ENCODE peak calls at places on chromosomes 2 and 18, in ten cellular contexts. B is fibroblast of lung, V is H9, J is lower lobe of right lung, G is colonic mucosa, L is left lung, N is IMR-90, Y is H1, C is dorsolateral prefrontal cortex, S is neural progenitor cell. F is an unnamed sample.

GRCh38 chr2:239675856-239676715 is 275.3 kb upstream of the HDAC4 start:
- DNase-seq in Y (no peak), G (no peak), L (peak; percentile 78), V (peak; percentile 27), N (no peak), J (no peak), S (no peak), B (no peak), C (no peak), F (no peak)

GRCh38 chr2:171878481-171878993 is 15.5 kb downstream of the SLC25A12 start:
- DNase-seq in G (no peak), J (no peak), N (peak; percentile 73), Y (no peak), L (no peak), B (peak; percentile 78), S (no peak), V (no peak), C (no peak), F (no peak)

GRCh38 chr2:99397251-99397920 is 60.2 kb downstream of the EIF5B start:
- DNase-seq in N (no peak), C (peak; percentile 21), L (no peak), Y (no peak), J (no peak), G (no peak), V (no peak), S (no peak), B (no peak), F (no peak)

GRCh38 chr2:54212456-54212855 is 43.6 kb downstream of the TSPYL6 start:
- DNase-seq in G (no peak), C (no peak), S (no peak), L (no peak), J (no peak), V (no peak), Y (no peak), N (peak; percentile 96), B (peak; percentile 93), F (no peak)

GRCh38 chr2:177064417-177064816 is 148.2 kb upstream of the HNRNPA3 start:
- DNase-seq in Y (no peak), N (no peak), V (no peak), L (no peak), B (no peak), J (no peak), C (no peak), G (no peak), S (peak; percentile 24), F (no peak)

GRCh38 chr18:59996370-59996966 is 96.7 kb downstream of the PMAIP1 start:
- DNase-seq in G (peak; percentile 35), S (peak; percentile 54), C (peak; percentile 66), B (peak; percentile 71), N (peak; percentile 57), V (no peak), Y (no peak), L (no peak), J (no peak), F (no peak)

GRCh38 chr2:101820519-101820918 is 123.0 kb downstream of the MAP4K4 start:
- DNase-seq in J (no peak), L (no peak), Y (no peak), V (no peak), G (no peak), C (no peak), N (peak; percentile 90), S (no peak), B (peak; percentile 73), F (no peak)

GRCh38 chr2:43218550-43219382 is 7.6 kb downstream of the ZFP36L2 start:
- DNase-seq in N (peak; percentile 10), Y (no peak), L (peak; percentile 88), B (peak; percentile 21), C (no peak), V (peak; percentile 63), G (peak; percentile 87), S (no peak), J (peak; percentile 84), F (peak; percentile 67)

GRCh38 chr2:220837226-220837625 is 734.9 kb downstream of the EPHA4 start:
- DNase-seq in J (no peak), N (peak; percentile 41), S (peak; percentile 5), V (no peak), C (no peak), G (no peak), Y (no peak), L (no peak), B (no peak), F (no peak)

GRCh38 chr2:148549001-148549400 is 95.5 kb upstream of the EPC2 start:
- DNase-seq in L (no peak), Y (no peak), G (no peak), B (no peak), S (no peak), V (no peak), N (no peak), J (no peak), C (no peak), F (no peak)

GRCh38 chr18:38695559-38696270 is 1130.1 kb upstream of the CELF4 start:
- DNase-seq in L (no peak), N (no peak), G (no peak), J (no peak), V (no peak), C (no peak), B (peak; percentile 63), S (no peak), Y (no peak), F (no peak)

GRCh38 chr18:41809652-41810051 is 145.4 kb upstream of the PIK3C3 start:
- DNase-seq in V (no peak), Y (no peak), B (no peak), C (no peak), J (no peak), S (no peak), G (no peak), N (no peak), L (no peak), F (no peak)

GRCh38 chr2:150601280-150602038 is 114.0 kb upstream of the RND3 start:
- DNase-seq in C (no peak), L (no peak), Y (no peak), V (no peak), G (no peak), J (no peak), N (peak; percentile 81), S (no peak), B (peak; percentile 67), F (no peak)

GRCh38 chr2:150594299-150594698 is 106.8 kb upstream of the RND3 start:
- DNase-seq in G (no peak), N (no peak), V (no peak), J (no peak), Y (no peak), L (no peak), C (no peak), S (no peak), B (no peak), F (no peak)

GRCh38 chr2:150599889-150600288 is 112.4 kb upstream of the RND3 start:
- DNase-seq in V (no peak), J (no peak), B (no peak), C (no peak), N (no peak), Y (no peak), S (no peak), G (no peak), L (no peak), F (no peak)

GRCh38 chr2:150596071-150596470 is 108.6 kb upstream of the RND3 start:
- DNase-seq in N (peak; percentile 68), V (no peak), S (no peak), C (no peak), Y (no peak), J (no peak), G (no peak), B (peak; percentile 38), L (no peak), F (no peak)

GRCh38 chr2:150598383-150598782 is 110.9 kb upstream of the RND3 start:
- DNase-seq in S (no peak), N (no peak), B (peak; percentile 50), V (no peak), L (no peak), G (no peak), C (no peak), Y (no peak), J (no peak), F (no peak)
- H3K27ac ChIP-seq in S (no peak overlapping the region), N (peak overlapping the region; percentile 74), B (no peak overlapping the region), V (no peak overlapping the region), L (no peak overlapping the region), G (no peak overlapping the region), C (no peak overlapping the region), Y (no peak overlapping the region), J (no peak overlapping the region), F (no peak overlapping the region)

GRCh38 chr2:224403657-224404056 is 1.8 kb upstream of the FAM124B start:
- DNase-seq in J (no peak), G (no peak), Y (no peak), C (no peak), B (no peak), S (no peak), N (no peak), L (no peak), V (no peak), F (no peak)
- TF ChIP-seq CTCF in J (no peak), G (no peak), Y (no peak), C (no peak), B (no peak), S (no peak), N (no peak), L (no peak), V (no peak), F (no peak)

DNA sequence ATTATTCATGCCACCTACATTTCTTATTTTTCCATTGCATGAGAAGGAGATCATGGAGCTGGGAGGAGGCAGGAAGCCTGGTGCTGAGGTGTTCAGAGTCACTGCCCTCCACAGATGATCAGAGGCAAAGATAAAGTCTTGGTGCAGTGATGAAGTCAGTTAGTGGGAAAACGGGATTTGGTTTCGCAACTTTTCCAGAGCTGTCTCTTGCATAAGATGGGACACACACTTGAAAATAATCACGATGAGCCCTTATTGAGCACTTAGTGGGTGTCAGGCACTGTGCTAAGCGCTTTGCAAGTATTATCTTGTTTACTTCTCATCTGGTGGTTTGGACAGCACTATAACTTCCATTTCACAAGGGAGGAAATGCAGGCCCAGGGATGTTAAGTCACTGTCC is 222.1 kb upstream of the SMAD2 start:
- DNase-seq in Y (no peak), N (no peak), B (peak; percentile 61), J (no peak), G (no peak), C (no peak), V (no peak), L (no peak), S (no peak), F (no peak)
- H3K27ac ChIP-seq in Y (no peak overlapping the region), N (no peak overlapping the region), B (no peak overlapping the region), J (no peak overlapping the region), G (no peak overlapping the region), C (no peak overlapping the region), V (no peak overlapping the region), L (no peak overlapping the region), S (no peak overlapping the region), F (no peak overlapping the region)

DNA sequence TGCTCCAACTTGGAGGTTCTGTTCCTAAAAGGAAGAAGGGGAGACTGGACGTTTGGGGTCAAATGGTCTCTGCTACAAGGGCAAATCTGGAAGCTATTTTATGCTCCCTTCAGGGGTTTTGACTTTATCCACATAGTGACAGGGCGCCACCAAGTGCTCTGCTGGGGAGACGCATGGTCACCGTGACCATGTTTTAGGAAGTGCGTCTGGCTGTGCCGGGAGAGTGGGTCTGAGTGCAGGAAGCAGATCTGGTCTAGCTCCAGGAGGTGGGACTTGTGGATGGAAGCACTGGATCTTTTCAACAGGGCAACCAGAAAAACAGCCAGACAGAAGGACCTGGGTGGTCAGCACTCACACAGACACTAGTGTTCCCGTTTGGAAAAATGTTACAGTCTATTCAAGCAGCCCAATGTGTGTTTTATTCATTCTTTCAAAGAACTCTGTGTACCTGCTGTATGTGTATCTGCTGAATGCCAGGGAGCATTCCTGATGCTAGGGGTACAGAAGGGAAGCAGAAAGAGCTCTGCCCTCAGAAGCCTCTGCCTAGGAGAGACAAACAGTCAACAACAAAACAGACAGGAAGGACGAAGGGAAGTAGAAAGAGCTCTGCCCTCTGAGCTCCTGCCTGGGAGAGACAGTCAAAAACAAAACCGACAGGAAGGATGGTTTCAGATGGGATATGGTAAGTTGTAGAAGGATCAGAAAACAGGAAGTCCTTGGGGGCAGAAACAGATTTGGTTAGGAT is 14.3 kb downstream of the IMPA2 start:
- DNase-seq in N (peak; percentile 77), B (peak; percentile 82), J (peak; percentile 87), G (peak; percentile 84), S (peak; percentile 80), Y (no peak), C (peak; percentile 67), V (peak; percentile 67), L (peak; percentile 87), F (peak; percentile 46)
- TF ChIP-seq CTCF in N (peak; percentile 90), B (peak; percentile 82), J (peak; percentile 87), G (peak; percentile 62), S (peak; percentile 87), Y (peak; percentile 89), C (peak; percentile 67), V (peak; percentile 82), L (peak; percentile 69), F (peak; percentile 72)